ENCODE peak calls at places on chromosomes 3 and 15, in eight cellular contexts. One of them, this sample, is unnamed.
A peak's percentile ranks its signal among the peaks of the same experiment; 100 is the strongest.

GRCh38 chr15:89654847-89655805 is at the start of gene KIF7:
- DNase-seq in mammary epithelial cell: peak; percentile 19
- DNase-seq in IMR-90: peak; percentile 47
- DNase-seq in stomach: peak; percentile 31
- DNase-seq in heart left ventricle: no peak
- DNase-seq in keratinocyte: no peak
- DNase-seq in tibial artery: peak; percentile 23
- DNase-seq in thyroid gland: peak; percentile 27
- DNase-seq in this sample: peak; percentile 37

GRCh38 chr3:64687381-64687780 is 419 bp downstream of the ADAMTS9 start:
- DNase-seq in mammary epithelial cell: peak; percentile 28
- DNase-seq in IMR-90: no peak
- DNase-seq in stomach: no peak
- DNase-seq in heart left ventricle: no peak
- DNase-seq in keratinocyte: no peak
- DNase-seq in tibial artery: no peak
- DNase-seq in thyroid gland: no peak
- DNase-seq in this sample: no peak

GRCh38 chr3:184338538-184338945 is 1.1 kb downstream of the FAM131A start:
- DNase-seq in mammary epithelial cell: no peak
- DNase-seq in IMR-90: peak; percentile 87
- DNase-seq in stomach: peak; percentile 57
- DNase-seq in heart left ventricle: peak; percentile 91
- DNase-seq in keratinocyte: no peak
- DNase-seq in tibial artery: peak; percentile 83
- DNase-seq in thyroid gland: peak; percentile 35
- DNase-seq in this sample: peak; percentile 66

GRCh38 chr15:73857193-73857920 is 16.0 kb upstream of the TBC1D21 start:
- DNase-seq in mammary epithelial cell: no peak
- DNase-seq in IMR-90: no peak
- DNase-seq in stomach: no peak
- DNase-seq in heart left ventricle: no peak
- DNase-seq in keratinocyte: no peak
- DNase-seq in tibial artery: no peak
- DNase-seq in thyroid gland: no peak
- DNase-seq in this sample: no peak

GRCh38 chr15:51796777-51797474 is 32.5 kb upstream of the TMOD3 start:
- DNase-seq in mammary epithelial cell: no peak
- DNase-seq in IMR-90: no peak
- DNase-seq in stomach: no peak
- DNase-seq in heart left ventricle: no peak
- DNase-seq in keratinocyte: no peak
- DNase-seq in tibial artery: no peak
- DNase-seq in thyroid gland: no peak
- DNase-seq in this sample: peak; percentile 16

GRCh38 chr3:177208746-177209145 is 11.5 kb upstream of the TBL1XR1 start:
- DNase-seq in mammary epithelial cell: no peak
- DNase-seq in IMR-90: no peak
- DNase-seq in stomach: no peak
- DNase-seq in heart left ventricle: no peak
- DNase-seq in keratinocyte: no peak
- DNase-seq in tibial artery: no peak
- DNase-seq in thyroid gland: no peak
- DNase-seq in this sample: no peak

GRCh38 chr3:158205994-158206393 is 96.1 kb downstream of the RSRC1 start:
- DNase-seq in mammary epithelial cell: no peak
- DNase-seq in IMR-90: no peak
- DNase-seq in stomach: no peak
- DNase-seq in heart left ventricle: no peak
- DNase-seq in keratinocyte: no peak
- DNase-seq in tibial artery: no peak
- DNase-seq in thyroid gland: no peak
- DNase-seq in this sample: no peak

GRCh38 chr15:59245583-59245982 is 38.9 kb downstream of the LDHAL6B start:
- DNase-seq in mammary epithelial cell: no peak
- DNase-seq in IMR-90: no peak
- DNase-seq in stomach: no peak
- DNase-seq in heart left ventricle: no peak
- DNase-seq in keratinocyte: no peak
- DNase-seq in tibial artery: no peak
- DNase-seq in thyroid gland: no peak
- DNase-seq in this sample: no peak

GRCh38 chr3:9916734-9917680 is at the start of gene IL17RC:
- DNase-seq in mammary epithelial cell: peak; percentile 98
- DNase-seq in IMR-90: peak; percentile 84
- DNase-seq in stomach: peak; percentile 88
- DNase-seq in heart left ventricle: peak; percentile 91
- DNase-seq in keratinocyte: peak; percentile 90
- DNase-seq in tibial artery: peak; percentile 89
- DNase-seq in thyroid gland: peak; percentile 92
- DNase-seq in this sample: peak; percentile 93

GRCh38 chr3:126261037-126261436 is 80.7 kb upstream of the ALDH1L1 start:
- DNase-seq in mammary epithelial cell: no peak
- DNase-seq in IMR-90: peak; percentile 61
- DNase-seq in stomach: peak; percentile 53
- DNase-seq in heart left ventricle: peak; percentile 62
- DNase-seq in keratinocyte: no peak
- DNase-seq in tibial artery: peak; percentile 84
- DNase-seq in thyroid gland: peak; percentile 22
- DNase-seq in this sample: peak; percentile 65

GRCh38 chr3:18827664-18828063 is 320.6 kb upstream of the KCNH8 start:
- DNase-seq in mammary epithelial cell: no peak
- DNase-seq in IMR-90: no peak
- DNase-seq in stomach: no peak
- DNase-seq in heart left ventricle: no peak
- DNase-seq in keratinocyte: no peak
- DNase-seq in tibial artery: no peak
- DNase-seq in thyroid gland: no peak
- DNase-seq in this sample: no peak

GRCh38 chr3:58173670-58174472 is 36.9 kb downstream of the DNASE1L3 start:
- DNase-seq in mammary epithelial cell: no peak
- DNase-seq in IMR-90: no peak
- DNase-seq in stomach: peak; percentile 69
- DNase-seq in heart left ventricle: peak; percentile 73
- DNase-seq in keratinocyte: no peak
- DNase-seq in tibial artery: peak; percentile 45
- DNase-seq in thyroid gland: peak; percentile 94
- DNase-seq in this sample: peak; percentile 91

GRCh38 chr3:127360647-127361046 is 72.8 kb upstream of the PRR20G start:
- DNase-seq in mammary epithelial cell: no peak
- DNase-seq in IMR-90: no peak
- DNase-seq in stomach: no peak
- DNase-seq in heart left ventricle: no peak
- DNase-seq in keratinocyte: no peak
- DNase-seq in tibial artery: no peak
- DNase-seq in thyroid gland: no peak
- DNase-seq in this sample: no peak

GRCh38 chr3:48739617-48739954 is 22.6 kb upstream of the IP6K2 start:
- DNase-seq in mammary epithelial cell: no peak
- DNase-seq in IMR-90: no peak
- DNase-seq in stomach: no peak
- DNase-seq in heart left ventricle: no peak
- DNase-seq in keratinocyte: no peak
- DNase-seq in tibial artery: no peak
- DNase-seq in thyroid gland: no peak
- DNase-seq in this sample: no peak

GRCh38 chr3:128906031-128906803 is 26.8 kb downstream of the ACAD9 start:
- DNase-seq in mammary epithelial cell: no peak
- DNase-seq in IMR-90: no peak
- DNase-seq in stomach: no peak
- DNase-seq in heart left ventricle: no peak
- DNase-seq in keratinocyte: no peak
- DNase-seq in tibial artery: no peak
- DNase-seq in thyroid gland: no peak
- DNase-seq in this sample: no peak
- H3K36me3 ChIP-seq in mammary epithelial cell: peaks cover 26% of the 10 kb centered on the region
- H3K36me3 ChIP-seq in IMR-90: peaks cover 81% of the 10 kb centered on the region
- H3K36me3 ChIP-seq in stomach: peaks cover 100% of the 10 kb centered on the region
- H3K36me3 ChIP-seq in heart left ventricle: peaks cover 100% of the 10 kb centered on the region
- H3K36me3 ChIP-seq in keratinocyte: peaks cover 59% of the 10 kb centered on the region
- H3K36me3 ChIP-seq in tibial artery: peaks cover 100% of the 10 kb centered on the region
- H3K36me3 ChIP-seq in thyroid gland: peaks cover 82% of the 10 kb centered on the region
- H3K36me3 ChIP-seq in this sample: peaks cover 55% of the 10 kb centered on the region

GRCh38 chr15:85116494-85116893 is 134.8 kb downstream of the PDE8A start:
- DNase-seq in mammary epithelial cell: no peak
- DNase-seq in IMR-90: no peak
- DNase-seq in stomach: no peak
- DNase-seq in heart left ventricle: no peak
- DNase-seq in keratinocyte: no peak
- DNase-seq in tibial artery: no peak
- DNase-seq in thyroid gland: no peak
- DNase-seq in this sample: no peak
- H3K4me1 ChIP-seq in mammary epithelial cell: peaks cover 4% of the 10 kb centered on the region
- H3K4me1 ChIP-seq in IMR-90: no peaks in the 10 kb centered on the region
- H3K4me1 ChIP-seq in stomach: no peaks in the 10 kb centered on the region
- H3K4me1 ChIP-seq in heart left ventricle: no peaks in the 10 kb centered on the region
- H3K4me1 ChIP-seq in keratinocyte: peaks cover 4% of the 10 kb centered on the region
- H3K4me1 ChIP-seq in tibial artery: no peaks in the 10 kb centered on the region
- H3K4me1 ChIP-seq in thyroid gland: peaks cover 6% of the 10 kb centered on the region
- H3K4me1 ChIP-seq in this sample: no peaks in the 10 kb centered on the region

DNA sequence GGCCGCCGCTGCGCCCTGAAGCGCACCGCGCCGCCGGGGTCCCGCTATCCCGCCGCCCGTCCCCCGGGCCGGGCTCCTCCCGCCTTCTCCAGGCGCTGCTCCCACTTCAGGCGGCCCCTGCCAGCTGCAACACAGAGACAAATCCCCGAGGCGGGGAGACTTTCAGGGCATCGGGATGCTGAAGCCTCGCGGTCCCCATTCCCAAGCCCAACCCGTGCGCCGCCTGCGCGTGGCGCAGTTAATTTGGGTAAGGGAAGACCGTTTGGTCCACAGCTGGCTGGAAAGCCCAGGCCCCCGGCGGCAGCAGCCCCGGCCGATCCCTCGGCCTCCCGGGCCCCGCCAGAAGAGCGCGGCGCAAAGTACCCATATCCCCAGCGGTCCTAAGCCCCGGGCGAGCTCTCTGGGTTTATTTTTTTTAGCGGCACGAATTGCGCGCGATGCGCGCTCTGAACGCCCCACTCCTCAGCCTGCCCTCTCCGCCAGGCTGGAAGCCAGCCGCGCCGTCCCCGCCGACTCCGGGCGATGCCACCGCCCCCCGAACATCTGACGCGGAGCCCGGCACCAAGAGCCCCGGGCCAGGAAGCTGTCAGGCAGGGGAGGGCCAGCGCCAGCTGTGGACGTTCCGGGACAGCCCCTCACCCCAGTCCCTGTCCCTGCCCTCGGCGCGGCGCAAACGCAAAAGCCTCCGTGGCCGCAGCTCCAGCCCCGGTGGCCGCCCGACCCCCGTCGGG is 517 bp downstream of the FBN1 start:
- DNase-seq in mammary epithelial cell: peak; percentile 63
- DNase-seq in IMR-90: peak; percentile 62
- DNase-seq in stomach: no peak
- DNase-seq in heart left ventricle: peak; percentile 62
- DNase-seq in keratinocyte: no peak
- DNase-seq in tibial artery: peak; percentile 55
- DNase-seq in thyroid gland: peak; percentile 68
- DNase-seq in this sample: no peak
- H3K27ac ChIP-seq in mammary epithelial cell: no peak overlapping the region
- H3K27ac ChIP-seq in IMR-90: peak overlapping the region; percentile 89
- H3K27ac ChIP-seq in stomach: peak overlapping the region; percentile 61
- H3K27ac ChIP-seq in heart left ventricle: peak overlapping the region; percentile 91
- H3K27ac ChIP-seq in keratinocyte: no peak overlapping the region
- H3K27ac ChIP-seq in tibial artery: peak overlapping the region; percentile 93
- H3K27ac ChIP-seq in thyroid gland: peak overlapping the region; percentile 85
- H3K27ac ChIP-seq in this sample: peak overlapping the region; percentile 33

GRCh38 chr15:34892963-34893591 is 76.5 kb downstream of the AQR start:
- DNase-seq in mammary epithelial cell: no peak
- DNase-seq in IMR-90: no peak
- DNase-seq in stomach: no peak
- DNase-seq in heart left ventricle: no peak
- DNase-seq in keratinocyte: no peak
- DNase-seq in tibial artery: no peak
- DNase-seq in thyroid gland: no peak
- DNase-seq in this sample: no peak

GRCh38 chr15:34900748-34901147 is 68.8 kb downstream of the AQR start:
- DNase-seq in mammary epithelial cell: no peak
- DNase-seq in IMR-90: no peak
- DNase-seq in stomach: no peak
- DNase-seq in heart left ventricle: no peak
- DNase-seq in keratinocyte: no peak
- DNase-seq in tibial artery: no peak
- DNase-seq in thyroid gland: no peak
- DNase-seq in this sample: no peak

GRCh38 chr15:34890424-34890823 is 79.1 kb downstream of the AQR start:
- DNase-seq in mammary epithelial cell: no peak
- DNase-seq in IMR-90: peak; percentile 52
- DNase-seq in stomach: no peak
- DNase-seq in heart left ventricle: no peak
- DNase-seq in keratinocyte: no peak
- DNase-seq in tibial artery: no peak
- DNase-seq in thyroid gland: no peak
- DNase-seq in this sample: no peak

GRCh38 chr15:34893967-34894366 is 75.6 kb downstream of the AQR start:
- DNase-seq in mammary epithelial cell: no peak
- DNase-seq in IMR-90: no peak
- DNase-seq in stomach: no peak
- DNase-seq in heart left ventricle: no peak
- DNase-seq in keratinocyte: no peak
- DNase-seq in tibial artery: no peak
- DNase-seq in thyroid gland: no peak
- DNase-seq in this sample: no peak

GRCh38 chr15:34896183-34896582 is 73.4 kb downstream of the AQR start:
- DNase-seq in mammary epithelial cell: no peak
- DNase-seq in IMR-90: no peak
- DNase-seq in stomach: no peak
- DNase-seq in heart left ventricle: no peak
- DNase-seq in keratinocyte: no peak
- DNase-seq in tibial artery: no peak
- DNase-seq in thyroid gland: no peak
- DNase-seq in this sample: no peak
- H3K36me3 ChIP-seq in mammary epithelial cell: peaks cover 26% of the 10 kb centered on the region
- H3K36me3 ChIP-seq in IMR-90: peaks cover 20% of the 10 kb centered on the region
- H3K36me3 ChIP-seq in stomach: peaks cover 90% of the 10 kb centered on the region
- H3K36me3 ChIP-seq in heart left ventricle: peaks cover 44% of the 10 kb centered on the region
- H3K36me3 ChIP-seq in keratinocyte: peaks cover 16% of the 10 kb centered on the region
- H3K36me3 ChIP-seq in tibial artery: peaks cover 81% of the 10 kb centered on the region
- H3K36me3 ChIP-seq in thyroid gland: peaks cover 22% of the 10 kb centered on the region
- H3K36me3 ChIP-seq in this sample: peaks cover 34% of the 10 kb centered on the region

DNA sequence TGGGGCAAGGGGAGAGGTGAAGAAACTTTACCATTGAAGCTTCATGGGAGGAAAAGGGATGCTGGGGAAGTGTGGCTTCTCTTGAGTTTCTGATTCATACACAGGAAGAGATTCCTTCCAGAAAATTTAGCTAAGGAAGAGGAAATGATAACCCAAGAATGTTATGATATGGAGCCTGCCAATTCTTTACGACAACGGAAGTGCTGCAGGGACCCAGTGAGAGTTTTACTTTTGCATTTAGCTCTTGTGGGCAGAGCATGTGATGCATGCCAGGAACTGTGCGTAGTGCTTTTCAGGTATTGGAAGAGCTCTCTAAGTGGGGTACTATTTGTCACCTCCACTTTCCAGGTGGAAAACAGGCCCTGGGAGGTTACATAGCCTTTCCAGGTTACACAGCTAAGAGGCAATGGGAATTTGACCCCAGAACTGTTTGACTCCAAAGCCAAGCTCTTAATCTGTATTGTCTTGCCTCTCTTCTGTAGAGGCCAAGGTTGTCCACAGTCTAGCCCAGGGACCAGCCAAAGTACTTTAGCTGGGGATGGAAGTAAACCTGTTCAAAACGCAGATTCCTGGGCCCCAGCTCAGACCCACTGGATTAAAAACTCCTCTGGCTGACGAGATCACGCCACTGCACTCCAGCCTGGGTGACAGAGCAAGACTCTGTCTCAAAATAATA is 23.0 kb downstream of the CMTM7 start:
- DNase-seq in mammary epithelial cell: peak; percentile 70
- DNase-seq in IMR-90: peak; percentile 77
- DNase-seq in stomach: peak; percentile 39
- DNase-seq in heart left ventricle: no peak
- DNase-seq in keratinocyte: no peak
- DNase-seq in tibial artery: no peak
- DNase-seq in thyroid gland: no peak
- DNase-seq in this sample: peak; percentile 45
- H3K4me1 ChIP-seq in mammary epithelial cell: peaks cover 59% of the 10 kb centered on the region
- H3K4me1 ChIP-seq in IMR-90: no peaks in the 10 kb centered on the region
- H3K4me1 ChIP-seq in stomach: peaks cover 34% of the 10 kb centered on the region
- H3K4me1 ChIP-seq in heart left ventricle: no peaks in the 10 kb centered on the region
- H3K4me1 ChIP-seq in keratinocyte: peaks cover 41% of the 10 kb centered on the region
- H3K4me1 ChIP-seq in tibial artery: no peaks in the 10 kb centered on the region
- H3K4me1 ChIP-seq in thyroid gland: peaks cover 39% of the 10 kb centered on the region
- H3K4me1 ChIP-seq in this sample: peaks cover 55% of the 10 kb centered on the region

This sample was measured in body of pancreas.